ENCODE peak calls at places on chromosome 13, in six cellular contexts. J is Caki2; O is stimulated activated naive CD4-positive, alpha-beta T cell; V is mammary epithelial cell; T is upper lobe of right lung; Z is heart right ventricle. H is an unnamed sample.
A peak's percentile ranks its signal among the peaks of the same experiment; 100 is the strongest.

GRCh38 chr13:30148791-30149190 is 158.6 kb downstream of the KATNAL1 start:
- DNase-seq in J (no peak), O (no peak), V (no peak), T (no peak), Z (no peak), H (peak; percentile 85)

GRCh38 chr13:97640236-97640635 is 206.3 kb downstream of the RAP2A start:
- DNase-seq in J (no peak), O (no peak), V (no peak), T (no peak), Z (no peak), H (no peak)

GRCh38 chr13:39244561-39245230 is 206.4 kb downstream of the NHLRC3 start:
- DNase-seq in J (no peak), O (no peak), V (no peak), T (no peak), Z (no peak), H (no peak)

GRCh38 chr13:40402931-40403412 is 263.5 kb downstream of the FOXO1 start:
- DNase-seq in J (peak; percentile 8), O (no peak), V (no peak), T (no peak), Z (no peak), H (no peak)

GRCh38 chr13:112204881-112205327 is 138.0 kb downstream of the SOX1 start:
- DNase-seq in J (no peak), O (no peak), V (no peak), T (no peak), Z (peak; percentile 38), H (no peak)

GRCh38 chr13:113839536-113840204 is 24.2 kb downstream of the GAS6 start:
- DNase-seq in J (no peak), O (no peak), V (no peak), T (no peak), Z (no peak), H (no peak)

GRCh38 chr13:77176350-77176749 is 149.4 kb upstream of the FBXL3 start:
- DNase-seq in J (no peak), O (no peak), V (peak; percentile 84), T (no peak), Z (no peak), H (no peak)

GRCh38 chr13:112877496-112877895 is 91.5 kb upstream of the MCF2L start:
- DNase-seq in J (no peak), O (no peak), V (no peak), T (no peak), Z (no peak), H (no peak)

GRCh38 chr13:51858433-51859247 is 3.1 kb upstream of the CCDC70 start:
- DNase-seq in J (no peak), O (no peak), V (peak; percentile 15), T (no peak), Z (no peak), H (no peak)

GRCh38 chr13:97367427-97367826 is 66.5 kb upstream of the RAP2A start:
- DNase-seq in J (peak; percentile 81), O (no peak), V (no peak), T (no peak), Z (no peak), H (no peak)

GRCh38 chr13:49020940-49021548 is 45.3 kb downstream of the FNDC3A start:
- DNase-seq in J (no peak), O (no peak), V (peak; percentile 62), T (no peak), Z (no peak), H (no peak)

GRCh38 chr13:21501709-21502108 is 42.6 kb upstream of the ZDHHC20 start:
- DNase-seq in J (no peak), O (no peak), V (no peak), T (no peak), Z (no peak), H (no peak)

GRCh38 chr13:30685320-30685859 is 50.0 kb upstream of the ALOX5AP start:
- DNase-seq in J (no peak), O (no peak), V (no peak), T (no peak), Z (no peak), H (no peak)

GRCh38 chr13:46097015-46097414 is 7.8 kb downstream of the CPB2 start:
- DNase-seq in J (no peak), O (no peak), V (no peak), T (no peak), Z (no peak), H (no peak)

GRCh38 chr13:56670563-56670962 is 470.2 kb upstream of the PRR20A start:
- DNase-seq in J (peak; percentile 1), O (no peak), V (no peak), T (no peak), Z (no peak), H (no peak)

GRCh38 chr13:25069911-25070310 is 26.0 kb upstream of the PABPC3 start:
- DNase-seq in J (no peak), O (no peak), V (no peak), T (no peak), Z (no peak), H (no peak)

GRCh38 chr13:110319774-110320509 is 12.9 kb downstream of the COL4A2 start:
- DNase-seq in J (peak; percentile 90), O (no peak), V (peak; percentile 78), T (no peak), Z (no peak), H (no peak)

GRCh38 chr13:79581870-79582315 is 100.9 kb downstream of the NDFIP2 start:
- DNase-seq in J (no peak), O (no peak), V (peak; percentile 51), T (no peak), Z (peak; percentile 11), H (no peak)

GRCh38 chr13:74243637-74244526 is 109.7 kb upstream of the KLF12 start:
- DNase-seq in J (no peak), O (peak; percentile 61), V (peak; percentile 87), T (no peak), Z (no peak), H (no peak)

GRCh38 chr13:44971656-44972595 is 17.3 kb downstream of the NUFIP1 start:
- DNase-seq in J (no peak), O (no peak), V (no peak), T (no peak), Z (no peak), H (no peak)

GRCh38 chr13:100860866-100861265 is 186.3 kb upstream of the TMTC4 start:
- DNase-seq in J (no peak), O (no peak), V (no peak), T (no peak), Z (no peak), H (no peak)

GRCh38 chr13:97321101-97321500 is 99.0 kb downstream of the MBNL2 start:
- DNase-seq in J (no peak), O (no peak), V (no peak), T (no peak), Z (no peak), H (no peak)

GRCh38 chr13:37492061-37492460 is 106.5 kb downstream of the POSTN start:
- DNase-seq in J (no peak), O (no peak), V (no peak), T (no peak), Z (no peak), H (no peak)

GRCh38 chr13:73059460-73060250 is 850 bp downstream of the KLF5 start:
- DNase-seq in J (no peak), O (no peak), V (peak; percentile 55), T (peak; percentile 91), Z (peak; percentile 30), H (no peak)

GRCh38 chr13:26914624-26915023 is 154.0 kb upstream of the GPR12 start:
- DNase-seq in J (no peak), O (no peak), V (peak; percentile 86), T (no peak), Z (no peak), H (no peak)

GRCh38 chr13:28820099-28821051 is at the start of gene MTUS2:
- DNase-seq in J (peak; percentile 8), O (no peak), V (peak; percentile 18), T (peak; percentile 62), Z (no peak), H (peak; percentile 75)

GRCh38 chr13:60230593-60230992 is 66.9 kb upstream of the DIAPH3 start:
- DNase-seq in J (no peak), O (no peak), V (no peak), T (no peak), Z (no peak), H (no peak)

GRCh38 chr13:107351305-107351704 is 783.4 kb upstream of the ARGLU1 start:
- DNase-seq in J (no peak), O (no peak), V (no peak), T (no peak), Z (no peak), H (no peak)

GRCh38 chr13:51955841-51956603 is 55.2 kb downstream of the ATP7B start:
- DNase-seq in J (no peak), O (no peak), V (no peak), T (no peak), Z (no peak), H (peak; percentile 73)

GRCh38 chr13:23510544-23510916 is 59.7 kb upstream of the TNFRSF19 start:
- DNase-seq in J (no peak), O (no peak), V (peak; percentile 66), T (no peak), Z (no peak), H (no peak)

GRCh38 chr13:51275101-51275500 is 52.9 kb downstream of the FAM124A start:
- DNase-seq in J (no peak), O (no peak), V (no peak), T (no peak), Z (no peak), H (no peak)

GRCh38 chr13:38705351-38705750 is 18.5 kb downstream of the FREM2 start:
- DNase-seq in J (no peak), O (no peak), V (no peak), T (no peak), Z (no peak), H (no peak)

GRCh38 chr13:109900723-109901122 is 114.3 kb upstream of the IRS2 start:
- DNase-seq in J (no peak), O (no peak), V (no peak), T (no peak), Z (no peak), H (no peak)

GRCh38 chr13:24763596-24764275 is at the start of gene RNF17:
- DNase-seq in J (no peak), O (no peak), V (no peak), T (no peak), Z (no peak), H (no peak)

GRCh38 chr13:110382229-110382628 is 75.1 kb downstream of the COL4A2 start:
- DNase-seq in J (no peak), O (no peak), V (peak; percentile 81), T (no peak), Z (no peak), H (no peak)

GRCh38 chr13:65971541-65971940 is 1258.6 kb downstream of the PCDH9 start:
- DNase-seq in J (no peak), O (no peak), V (no peak), T (no peak), Z (no peak), H (no peak)